ENCODE peak calls at places on chromosomes 3 and 15, in four cellular contexts. W, G, X and K are unnamed samples.

GRCh38 chr3:62888180-62888579 is 13.0 kb upstream of the CADPS start:
- DNase-seq in X (no peak), W (no peak), G (no peak), K (no peak)

GRCh38 chr15:38195191-38195901 is 57.3 kb upstream of the SPRED1 start:
- DNase-seq in G (no peak), X (no peak), W (no peak), K (no peak)

GRCh38 chr3:42651248-42652091 is 2.0 kb upstream of the ZBTB47 start:
- DNase-seq in X (no peak), W (no peak), G (peak; percentile 81), K (peak; percentile 57)

GRCh38 chr15:43511012-43511885 is 6.2 kb upstream of the MAP1A start:
- DNase-seq in X (no peak), W (no peak), G (no peak), K (no peak)

GRCh38 chr3:89447244-89447643 is 339.8 kb downstream of the EPHA3 start:
- DNase-seq in X (no peak), G (peak; percentile 0), W (no peak), K (peak; percentile 34)

GRCh38 chr3:157159037-157159761 is 748 bp downstream of the CCNL1 start:
- DNase-seq in W (peak; percentile 32), X (peak; percentile 87), G (peak; percentile 60), K (peak; percentile 51)

GRCh38 chr3:25429441-25429907 is 1.4 kb downstream of the RARB start:
- DNase-seq in G (no peak), X (no peak), W (no peak), K (no peak)

GRCh38 chr3:188929138-188929537 is 242.6 kb upstream of the TPRG1 start:
- DNase-seq in G (peak; percentile 32), X (no peak), W (no peak), K (peak; percentile 16)

GRCh38 chr3:189232790-189233189 is 61.0 kb downstream of the TPRG1 start:
- DNase-seq in X (no peak), W (no peak), G (no peak), K (no peak)

GRCh38 chr15:66730168-66731014 is 28.4 kb downstream of the SMAD6 start:
- DNase-seq in G (peak; percentile 78), W (no peak), X (no peak), K (no peak)

GRCh38 chr3:154766765-154767503 is 313.2 kb upstream of the MME start:
- DNase-seq in W (no peak), X (no peak), G (no peak), K (no peak)

GRCh38 chr3:101383156-101383575 is 62.8 kb upstream of the IMPG2 start:
- DNase-seq in G (no peak), X (no peak), W (no peak), K (peak; percentile 29)

GRCh38 chr3:55813268-55814097 is 326.4 kb upstream of the WNT5A start:
- DNase-seq in X (no peak), W (no peak), G (no peak), K (no peak)

GRCh38 chr15:77483426-77483825 is 62.7 kb downstream of the HMG20A start:
- DNase-seq in G (no peak), W (no peak), X (no peak), K (no peak)

GRCh38 chr15:65867244-65867643 is 2.0 kb upstream of the RAB11A start:
- DNase-seq in G (no peak), W (no peak), X (no peak), K (no peak)